ENCODE peak calls at places on chromosomes 2 and 18, in four cellular contexts. Q is T-helper 9 cell, O is H54, B is SW480. D is an unnamed sample.

GRCh38 chr2:221926327-221926726 is 354.2 kb upstream of the EPHA4 start:
- DNase-seq in O (no peak), Q (no peak), B (no peak), D (no peak)

GRCh38 chr2:50126845-50127244 is 905.1 kb downstream of the NRXN1 start:
- DNase-seq in Q (no peak), B (no peak), O (no peak), D (no peak)

GRCh38 chr18:7601249-7601620 is 34.1 kb downstream of the PTPRM start:
- DNase-seq in Q (no peak), O (peak), B (peak), D (no peak)

GRCh38 chr2:88187927-88188326 is 17.8 kb downstream of the THNSL2 start:
- DNase-seq in B (no peak), O (peak), Q (no peak), D (no peak)

GRCh38 chr2:162301151-162301804 is 17.2 kb downstream of the IFIH1 start:
- DNase-seq in B (peak), O (no peak), Q (peak), D (peak)

GRCh38 chr18:24364177-24364576 is 33.4 kb downstream of the OSBPL1A start:
- DNase-seq in B (no peak), O (no peak), Q (no peak), D (no peak)

GRCh38 chr2:234691226-234691600 is 194.3 kb upstream of the ARL4C start:
- DNase-seq in Q (no peak), O (no peak), B (no peak), D (no peak)

GRCh38 chr2:63679252-63679850 is 90.6 kb downstream of the MDH1 start:
- DNase-seq in O (no peak), B (no peak), Q (no peak), D (no peak)

GRCh38 chr18:22489694-22490093 is 72.0 kb upstream of the CTAGE1 start:
- DNase-seq in B (peak), Q (no peak), O (no peak), D (no peak)

GRCh38 chr18:58505181-58505580 is 123.7 kb downstream of the ALPK2 start:
- DNase-seq in B (no peak), O (no peak), Q (peak), D (no peak)

GRCh38 chr2:60907329-60907728 is 26.0 kb downstream of the REL start:
- DNase-seq in B (no peak), Q (no peak), O (no peak), D (no peak)

GRCh38 chr2:17539993-17540812 is at the start of gene VSNL1:
- DNase-seq in Q (no peak), B (peak), O (no peak), D (no peak)

GRCh38 chr2:205527801-205528200 is 154.5 kb upstream of the NRP2 start:
- DNase-seq in O (no peak), B (no peak), Q (no peak), D (no peak)

GRCh38 chr2:42510191-42510929 is 16.6 kb upstream of the KCNG3 start:
- DNase-seq in O (no peak), B (no peak), Q (no peak), D (no peak)

GRCh38 chr2:85066874-85067351 is 66.3 kb upstream of the TCF7L1 start:
- DNase-seq in B (peak), O (peak), Q (no peak), D (no peak)

GRCh38 chr2:38427053-38427452 is 50.0 kb upstream of the ATL2 start:
- DNase-seq in Q (no peak), B (no peak), O (no peak), D (no peak)

GRCh38 chr2:26922638-26923466 is 47.6 kb upstream of the MAPRE3 start:
- DNase-seq in O (peak), Q (no peak), B (peak), D (no peak)

GRCh38 chr18:7273301-7273911 is 42.5 kb downstream of the LRRC30 start:
- DNase-seq in O (peak), Q (no peak), B (no peak), D (no peak)

GRCh38 chr18:23645561-23645960 is 17.1 kb downstream of the ANKRD29 start:
- DNase-seq in O (no peak), Q (no peak), B (no peak), D (no peak)

GRCh38 chr18:73235491-73235890 is 367.7 kb upstream of the NETO1 start:
- DNase-seq in B (peak), Q (no peak), O (no peak), D (no peak)

GRCh38 chr2:218658671-218659257 is 659 bp downstream of the ZNF142 start:
- DNase-seq in O (no peak), B (peak), Q (peak), D (peak)

GRCh38 chr2:29314816-29315571 is 199.8 kb downstream of the CLIP4 start:
- DNase-seq in Q (peak), B (peak), O (no peak), D (peak)

GRCh38 chr2:203040966-203041521 is 26.4 kb downstream of the NBEAL1 start:
- DNase-seq in O (no peak), Q (no peak), B (no peak), D (no peak)

GRCh38 chr2:228689049-228689448 is 507.6 kb upstream of the SPHKAP start:
- DNase-seq in Q (no peak), O (no peak), B (no peak), D (no peak)

GRCh38 chr2:119697290-119698013 is 18.5 kb downstream of the TMEM177 start:
- DNase-seq in Q (no peak), O (no peak), B (no peak), D (no peak)

GRCh38 chr18:36589857-36590543 is 238.8 kb downstream of the TPGS2 start:
- DNase-seq in B (no peak), Q (no peak), O (no peak), D (no peak)

GRCh38 chr2:17680119-17680518 is 73.5 kb downstream of the SMC6 start:
- DNase-seq in Q (no peak), O (no peak), B (peak), D (no peak)

GRCh38 chr2:239306274-239307220 is 94.3 kb downstream of the HDAC4 start:
- DNase-seq in O (no peak), B (no peak), Q (no peak), D (no peak)

GRCh38 chr2:95375532-95376221 is 26.8 kb upstream of the FAHD2A start:
- DNase-seq in O (no peak), Q (no peak), B (no peak), D (no peak)

GRCh38 chr2:144453039-144453336 is 66.9 kb downstream of the ZEB2 start:
- DNase-seq in B (no peak), Q (no peak), O (no peak), D (no peak)

GRCh38 chr2:23703037-23703582 is 223.8 kb downstream of the ATAD2B start:
- DNase-seq in B (no peak), O (no peak), Q (no peak), D (no peak)

GRCh38 chr18:13603304-13604019 is 122.9 kb downstream of the FAM210A start:
- DNase-seq in Q (no peak), O (no peak), B (no peak), D (no peak)

GRCh38 chr2:215374642-215375466 is 61.0 kb downstream of the FN1 start:
- DNase-seq in Q (no peak), B (no peak), O (no peak), D (no peak)

GRCh38 chr2:8065191-8065590 is 616.7 kb upstream of the ID2 start:
- DNase-seq in B (no peak), Q (no peak), O (no peak), D (no peak)